ENCODE peak calls at places on chromosomes 6 and 20, in seven cellular contexts. K is H1, E is Peyer's patch, L is NB4, W is ovary, I is stomach, U is adrenal gland. A is an unnamed sample.

GRCh38 chr20:43843096-43843964 is 71.3 kb upstream of the TOX2 start:
- DNase-seq in L (no peak), E (no peak), W (no peak), U (no peak), I (no peak), K (no peak), A (no peak)

GRCh38 chr20:17529586-17529985 is 1.6 kb downstream of the BFSP1 start:
- DNase-seq in L (no peak), E (no peak), W (no peak), I (no peak), U (no peak), K (no peak), A (no peak)

GRCh38 chr6:106439459-106439858 is 78.9 kb downstream of the CRYBG1 start:
- DNase-seq in L (no peak), U (no peak), E (no peak), K (no peak), W (no peak), I (no peak), A (no peak)

GRCh38 chr6:163416380-163416629 is 1.8 kb downstream of the QKI start:
- DNase-seq in K (no peak), W (no peak), E (no peak), I (no peak), U (no peak), L (no peak), A (no peak)

GRCh38 chr6:72530152-72530551 is 91.7 kb upstream of the KCNQ5 start:
- DNase-seq in I (no peak), L (no peak), E (no peak), W (no peak), K (no peak), U (no peak), A (no peak)

GRCh38 chr6:40409716-40410397 is 177.3 kb downstream of the LRFN2 start:
- DNase-seq in K (no peak), L (peak), W (no peak), E (no peak), I (no peak), U (no peak), A (no peak)

GRCh38 chr6:155493694-155494143 is 38.1 kb upstream of the NOX3 start:
- DNase-seq in U (peak), I (peak), E (peak), L (peak), K (peak), W (peak), A (peak)

GRCh38 chr6:147689398-147689797 is 180.9 kb downstream of the SAMD5 start:
- DNase-seq in U (no peak), I (no peak), E (no peak), K (no peak), W (no peak), L (no peak), A (no peak)

GRCh38 chr6:42050897-42051653 is 751 bp downstream of the TAF8 start:
- DNase-seq in E (no peak), L (no peak), U (no peak), K (no peak), I (no peak), W (no peak), A (no peak)

GRCh38 chr6:6832439-6832838 is 243.9 kb downstream of the LY86 start:
- DNase-seq in K (no peak), I (no peak), L (no peak), E (no peak), U (no peak), W (no peak), A (no peak)

GRCh38 chr6:169075211-169075621 is 178.4 kb downstream of the THBS2 start:
- DNase-seq in E (peak), U (peak), W (peak), K (no peak), I (peak), L (peak), A (no peak)

GRCh38 chr6:40116829-40117228 is 182.6 kb upstream of the MOCS1 start:
- DNase-seq in E (no peak), K (no peak), U (no peak), I (no peak), L (no peak), W (no peak), A (no peak)

GRCh38 chr6:133818320-133818719 is 70.6 kb upstream of the TCF21 start:
- DNase-seq in K (no peak), E (no peak), L (no peak), W (no peak), I (no peak), U (no peak), A (no peak)

GRCh38 chr20:57399587-57400261 is 8.5 kb downstream of the RBM38 start:
- DNase-seq in U (no peak), W (no peak), L (no peak), E (no peak), K (no peak), I (peak), A (no peak)

GRCh38 chr6:35139924-35140524 is 1.1 kb downstream of the TCP11 start:
- DNase-seq in W (peak), L (peak), I (peak), K (no peak), U (peak), E (peak), A (peak)

GRCh38 chr20:39800111-39800510 is 838.0 kb downstream of the DHX35 start:
- DNase-seq in E (no peak), I (no peak), K (no peak), W (no peak), U (peak), L (no peak), A (no peak)

DNA sequence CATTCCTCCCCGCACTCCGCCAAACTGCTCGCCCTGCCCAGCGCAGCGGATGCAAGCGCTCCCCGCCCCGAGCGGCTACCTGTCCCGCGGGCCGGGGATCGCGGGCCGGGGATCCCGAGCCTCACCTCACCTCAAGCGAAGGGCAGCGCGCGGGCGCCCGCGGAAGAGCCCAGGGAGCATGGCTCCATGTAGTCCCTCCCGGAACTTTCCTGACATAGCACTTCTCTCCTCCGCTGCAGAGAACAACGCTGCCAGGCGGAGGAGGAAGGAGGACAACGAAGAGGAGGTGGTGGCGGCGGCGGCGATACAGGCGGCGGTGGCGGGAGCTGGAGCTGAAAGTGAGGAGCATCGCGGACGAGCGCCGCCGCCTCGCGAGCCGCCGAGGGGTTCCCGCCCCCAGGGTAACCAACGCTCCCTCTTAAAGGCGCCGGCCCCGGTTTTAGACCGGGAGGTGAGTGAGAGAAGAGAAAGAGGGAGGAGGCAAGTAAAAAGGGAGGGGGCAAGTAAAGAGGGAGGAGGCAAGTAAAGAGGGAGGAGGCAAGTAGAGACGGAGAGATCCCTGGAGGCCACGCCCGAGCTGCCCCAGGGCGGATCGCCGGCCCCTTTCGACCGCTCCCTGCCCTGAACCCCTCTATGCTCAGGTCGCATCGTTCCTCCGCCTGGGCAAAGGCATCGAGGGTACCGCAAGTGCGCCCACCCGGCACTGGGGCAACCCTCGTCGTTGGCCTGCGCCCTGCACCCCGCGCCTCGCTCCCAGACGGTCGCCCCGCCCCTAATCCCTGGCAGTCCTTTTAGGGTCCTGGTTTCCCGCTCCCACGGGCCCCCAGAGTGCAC is at the start of gene GPR63:
- DNase-seq in L (peak), E (peak), U (peak), K (peak), I (peak), W (peak), A (peak)
- TF ChIP-seq POLR2A in L (no peak), E (no peak), U (peak), K (peak), I (no peak), W (peak), A (peak)

DNA sequence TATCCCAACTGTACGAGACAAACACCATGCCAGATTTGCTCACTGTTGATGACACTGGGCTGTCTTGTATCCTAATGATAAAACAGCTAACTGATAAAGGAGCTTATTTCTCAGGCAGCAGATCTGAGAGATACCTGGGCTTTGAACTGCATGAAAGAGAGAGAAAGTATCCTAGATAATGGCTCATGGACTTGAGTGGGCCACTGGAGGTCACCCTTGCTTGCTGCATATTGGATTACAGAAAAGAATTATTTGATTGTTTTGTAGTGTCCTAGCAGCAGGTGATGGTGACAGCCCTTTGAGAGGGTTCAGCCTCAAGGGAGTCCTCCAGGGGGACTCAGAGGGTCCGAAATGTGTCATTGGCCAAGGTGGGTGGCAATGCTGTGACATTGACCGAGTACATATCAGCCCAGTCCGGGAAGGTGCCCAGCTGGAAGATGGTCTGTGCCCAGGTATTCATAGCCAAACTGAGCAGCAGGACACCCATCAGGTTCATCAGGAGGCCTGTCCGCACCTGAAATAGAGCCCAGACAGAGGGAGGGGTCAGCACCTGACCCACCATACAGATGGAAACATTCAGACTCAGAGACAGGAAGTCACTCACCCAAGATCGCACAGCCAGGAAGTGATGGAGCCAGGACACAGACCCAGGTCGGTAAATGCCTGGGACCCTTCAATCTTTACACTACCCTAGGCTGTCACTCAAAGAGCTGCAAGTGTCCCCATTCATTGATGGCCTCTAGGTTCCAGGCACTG is 9.4 kb upstream of the OCSTAMP start:
- DNase-seq in I (no peak), W (no peak), L (no peak), U (no peak), K (no peak), E (no peak), A (no peak)
- TF ChIP-seq CTCF in I (no peak), W (no peak), L (no peak), U (peak), K (peak), E (no peak), A (peak)

DNA sequence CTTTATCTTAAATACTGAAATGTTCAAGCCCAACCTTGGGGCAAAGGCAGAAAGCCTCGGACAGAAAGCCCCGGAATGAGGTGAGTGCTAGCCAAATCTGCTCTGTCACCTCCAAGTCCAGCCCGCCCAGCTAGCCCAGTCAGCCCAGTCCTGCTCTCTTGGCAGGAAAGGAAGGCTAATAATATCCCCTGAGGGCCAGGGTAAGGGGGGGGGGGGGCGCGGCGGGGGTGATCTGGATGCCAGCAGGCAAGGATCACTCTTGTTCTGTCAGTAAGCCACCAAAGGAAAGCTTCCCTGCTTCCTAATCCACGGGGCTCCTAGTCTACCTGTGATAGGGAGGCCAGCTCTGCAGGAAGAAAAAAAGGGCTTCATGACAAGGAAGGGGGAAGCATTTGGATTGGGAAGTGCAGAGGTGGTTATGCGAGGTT is 1.1 kb downstream of the NDRG3 start:
- DNase-seq in L (no peak), U (peak), K (no peak), W (no peak), I (peak), E (no peak), A (peak)
- H3K4me3 ChIP-seq in L (peak), U (peak), K (peak), W (peak), I (peak), E (no peak), A (peak)

DNA sequence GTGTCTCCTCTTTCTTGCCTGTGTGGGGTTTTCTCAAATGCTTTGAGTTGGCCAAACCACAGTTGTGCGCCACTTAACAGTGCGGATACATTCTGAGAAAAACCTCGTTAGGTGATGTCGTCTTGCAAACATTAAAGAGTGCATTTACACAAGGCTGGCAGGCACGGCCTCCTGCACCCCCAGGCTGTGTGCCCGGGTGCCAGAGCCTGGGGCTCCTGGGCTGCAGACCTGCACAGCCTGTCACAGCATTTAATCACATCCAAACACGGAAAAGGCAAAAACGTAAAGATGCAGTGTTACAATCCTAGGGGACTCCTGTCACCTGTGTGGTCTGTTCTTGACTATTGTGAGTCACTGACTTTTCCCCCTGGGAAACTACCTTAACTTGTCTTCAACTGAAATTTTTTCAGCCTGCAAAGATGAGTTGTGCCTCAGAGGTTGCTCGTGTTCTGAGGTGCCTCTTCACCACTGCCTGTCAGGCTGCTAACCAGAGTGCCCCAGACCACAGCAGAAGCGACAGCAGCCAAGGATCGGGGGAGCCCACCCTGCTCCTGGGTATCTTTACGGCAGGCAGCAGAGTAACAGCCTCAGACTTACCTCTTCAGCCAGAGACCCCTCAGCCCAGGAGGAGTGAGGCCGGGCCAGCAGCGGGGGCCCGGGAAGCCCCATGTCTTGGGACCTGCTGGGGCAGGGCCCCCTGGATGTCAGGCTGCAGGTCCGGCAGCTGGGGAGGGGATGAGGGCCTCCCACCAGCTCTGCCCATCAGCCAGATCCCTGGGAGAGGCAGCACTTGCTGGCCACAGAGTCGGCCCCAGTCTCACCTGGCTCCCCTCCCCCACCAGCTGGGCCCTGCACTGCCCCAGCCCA is 683 bp upstream of the C20orf204 start:
- DNase-seq in U (no peak), E (no peak), L (no peak), I (no peak), W (no peak), K (no peak), A (no peak)
- TF ChIP-seq POLR2A in U (no peak), E (no peak), L (no peak), I (no peak), W (no peak), K (no peak), A (no peak)

GRCh38 chr6:30037182-30037788 is 23.8 kb upstream of the POLR1H start:
- DNase-seq in W (no peak), L (peak), E (no peak), I (no peak), K (no peak), U (peak), A (no peak)
- TF ChIP-seq CTCF in W (no peak), L (peak), E (peak), I (no peak), K (peak), U (peak), A (peak)

GRCh38 chr6:27138837-27139752 is 108.4 kb upstream of the PRSS16 start:
- DNase-seq in W (peak), L (peak), I (peak), K (peak), U (no peak), E (peak), A (peak)
- H3K4me3 ChIP-seq in W (peak), L (peak), I (peak), K (peak), U (peak), E (peak), A (no peak)

A was measured in body of pancreas.